ENCODE peak calls at places on chromosome 1, in six cellular contexts. V is left ventricle myocardium inferior, M is uterus, J is neural progenitor cell, R is PC-3, F is H1. K is an unnamed sample.

GRCh38 chr1:87292684-87293493 is 35.8 kb upstream of the LMO4 start:
- DNase-seq in V (no peak), M (peak; percentile 37), J (peak; percentile 89), R (peak; percentile 75), F (peak; percentile 7), K (no peak)

GRCh38 chr1:170560681-170561285 is 28.8 kb downstream of the GORAB start:
- DNase-seq in V (no peak), M (no peak), J (no peak), R (no peak), F (no peak), K (no peak)

GRCh38 chr1:64543831-64544230 is 73.9 kb downstream of the CACHD1 start:
- DNase-seq in V (peak; percentile 17), M (peak; percentile 28), J (no peak), R (no peak), F (no peak), K (no peak)

GRCh38 chr1:231694081-231694443 is 67.5 kb downstream of the DISC1 start:
- DNase-seq in V (peak; percentile 56), M (no peak), J (no peak), R (no peak), F (no peak), K (peak; percentile 13)

GRCh38 chr1:221310180-221310579 is 430.9 kb downstream of the HLX start:
- DNase-seq in V (no peak), M (no peak), J (no peak), R (no peak), F (no peak), K (no peak)

GRCh38 chr1:235650341-235651169 is 971 bp upstream of the GNG4 start:
- DNase-seq in V (no peak), M (no peak), J (peak; percentile 80), R (no peak), F (no peak), K (no peak)

GRCh38 chr1:45608475-45609156 is 15.2 kb downstream of the CCDC17 start:
- DNase-seq in V (no peak), M (no peak), J (no peak), R (no peak), F (no peak), K (no peak)

GRCh38 chr1:18528616-18529015 is 47.9 kb downstream of the KLHDC7A start:
- DNase-seq in V (no peak), M (no peak), J (no peak), R (no peak), F (no peak), K (no peak)

GRCh38 chr1:17239420-17239819 is 9.5 kb upstream of the PADI3 start:
- DNase-seq in V (no peak), M (no peak), J (peak; percentile 93), R (peak; percentile 79), F (peak; percentile 39), K (no peak)

GRCh38 chr1:51955797-51956527 is 34.5 kb downstream of the RAB3B start:
- DNase-seq in V (no peak), M (no peak), J (peak; percentile 25), R (no peak), F (no peak), K (no peak)

GRCh38 chr1:10635992-10636391 is 160.5 kb downstream of the CASZ1 start:
- DNase-seq in V (no peak), M (no peak), J (no peak), R (no peak), F (no peak), K (peak; percentile 43)

GRCh38 chr1:167043752-167044488 is 46.3 kb downstream of the GPA33 start:
- DNase-seq in V (peak; percentile 38), M (peak; percentile 54), J (no peak), R (peak; percentile 76), F (no peak), K (peak; percentile 52)

GRCh38 chr1:62689524-62689923 is 1.3 kb upstream of the DOCK7 start:
- DNase-seq in V (no peak), M (no peak), J (no peak), R (peak; percentile 83), F (no peak), K (no peak)

GRCh38 chr1:193905288-193906085 is 719.1 kb upstream of the B3GALT2 start:
- DNase-seq in V (no peak), M (no peak), J (no peak), R (peak; percentile 40), F (no peak), K (no peak)

GRCh38 chr1:167554028-167554779 is 642 bp upstream of the CREG1 start:
- DNase-seq in V (no peak), M (no peak), J (peak; percentile 39), R (no peak), F (no peak), K (no peak)

GRCh38 chr1:28855469-28855944 is 43.5 kb downstream of the OPRD1 start:
- DNase-seq in V (no peak), M (no peak), J (no peak), R (no peak), F (no peak), K (no peak)

GRCh38 chr1:14940285-14940890 is 213.2 kb upstream of the TMEM51 start:
- DNase-seq in V (no peak), M (no peak), J (no peak), R (no peak), F (no peak), K (no peak)

GRCh38 chr1:21896026-21896425 is 41.1 kb downstream of the HSPG2 start:
- DNase-seq in V (no peak), M (no peak), J (no peak), R (no peak), F (no peak), K (no peak)

GRCh38 chr1:91609571-91609970 is 108.9 kb downstream of the CDC7 start:
- DNase-seq in V (no peak), M (no peak), J (no peak), R (peak; percentile 93), F (no peak), K (no peak)

GRCh38 chr1:196178083-196178635 is 430.1 kb downstream of the KCNT2 start:
- DNase-seq in V (no peak), M (no peak), J (no peak), R (no peak), F (no peak), K (no peak)

GRCh38 chr1:3297756-3298155 is 156.7 kb upstream of the ARHGEF16 start:
- DNase-seq in V (no peak), M (no peak), J (no peak), R (no peak), F (no peak), K (no peak)

GRCh38 chr1:211828584-211829342 is 1.8 kb downstream of the LPGAT1 start:
- DNase-seq in V (no peak), M (no peak), J (no peak), R (no peak), F (no peak), K (no peak)

GRCh38 chr1:235624751-235625192 is 24.8 kb downstream of the GNG4 start:
- DNase-seq in V (no peak), M (no peak), J (no peak), R (no peak), F (no peak), K (no peak)

GRCh38 chr1:85479491-85479890 is 14.5 kb upstream of the DDAH1 start:
- DNase-seq in V (no peak), M (no peak), J (no peak), R (no peak), F (no peak), K (no peak)

GRCh38 chr1:220511183-220511582 is 16.8 kb upstream of the MARK1 start:
- DNase-seq in V (no peak), M (no peak), J (no peak), R (peak; percentile 87), F (no peak), K (no peak)

GRCh38 chr1:47569681-47570470 is 132.0 kb downstream of the FOXD2 start:
- DNase-seq in V (no peak), M (no peak), J (peak; percentile 65), R (peak; percentile 92), F (no peak), K (peak; percentile 42)

GRCh38 chr1:23556661-23557470 is 2.4 kb downstream of the ID3 start:
- DNase-seq in V (no peak), M (no peak), J (peak; percentile 25), R (no peak), F (no peak), K (no peak)

GRCh38 chr1:100100202-100100601 is 32.5 kb downstream of the SASS6 start:
- DNase-seq in V (no peak), M (no peak), J (no peak), R (no peak), F (no peak), K (no peak)

GRCh38 chr1:37655274-37655673 is 20.6 kb upstream of the RSPO1 start:
- DNase-seq in V (no peak), M (no peak), J (no peak), R (peak; percentile 17), F (no peak), K (no peak)

GRCh38 chr1:28896609-28896986 is 17.8 kb upstream of the EPB41 start:
- DNase-seq in V (no peak), M (no peak), J (no peak), R (no peak), F (no peak), K (no peak)

GRCh38 chr1:19477284-19478240 is 7.8 kb downstream of the CAPZB start:
- DNase-seq in V (no peak), M (no peak), J (no peak), R (no peak), F (no peak), K (no peak)

DNA sequence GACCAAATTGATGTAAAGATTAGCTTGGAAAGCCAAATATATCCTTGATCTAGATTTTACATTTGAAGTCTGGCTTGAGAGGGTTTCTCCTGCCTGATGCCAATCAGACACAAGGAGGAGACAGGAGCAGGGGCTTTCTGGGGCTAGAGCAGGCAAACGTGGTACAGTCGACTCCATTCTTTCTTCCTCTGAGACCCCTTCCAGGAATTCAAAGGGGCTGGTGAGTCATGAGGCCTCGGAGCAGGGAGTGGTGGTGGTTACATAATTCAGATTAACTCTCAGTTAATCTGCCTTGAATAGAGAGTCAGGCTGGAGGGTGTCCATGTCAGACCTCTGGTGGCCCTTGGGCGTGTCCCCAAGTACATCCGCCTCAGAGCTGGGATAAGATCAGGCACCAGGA is 4.8 kb downstream of the AJAP1 start:
- DNase-seq in V (no peak), M (no peak), J (peak; percentile 56), R (no peak), F (no peak), K (no peak)
- H3K9me3 ChIP-seq in V (no peaks in the 10 kb centered on the region), M (no peaks in the 10 kb centered on the region), J (no peaks in the 10 kb centered on the region), R (no peaks in the 10 kb centered on the region), F (no peaks in the 10 kb centered on the region), K (no peaks in the 10 kb centered on the region)

GRCh38 chr1:59697138-59697811 is 117.5 kb upstream of the HOOK1 start:
- DNase-seq in V (no peak), M (no peak), J (no peak), R (no peak), F (no peak), K (no peak)
- H3K4me3 ChIP-seq in V (no peak overlapping the region), M (no peak overlapping the region), J (no peak overlapping the region), R (no peak overlapping the region), F (no peak overlapping the region), K (no peak overlapping the region)

GRCh38 chr1:227666286-227666685 is 68.8 kb downstream of the JMJD4 start:
- DNase-seq in V (no peak), M (no peak), J (no peak), R (no peak), F (no peak), K (no peak)
- H3K9me3 ChIP-seq in V (peaks cover 100% of the 10 kb centered on the region), M (no peaks in the 10 kb centered on the region), J (peaks cover 31% of the 10 kb centered on the region), R (peaks cover 89% of the 10 kb centered on the region), F (peaks cover 70% of the 10 kb centered on the region), K (peaks cover 100% of the 10 kb centered on the region)

GRCh38 chr1:209880051-209880450 is 52.3 kb downstream of the UTP25 start:
- DNase-seq in V (no peak), M (no peak), J (no peak), R (no peak), F (no peak), K (no peak)
- H3K4me3 ChIP-seq in V (no peak overlapping the region), M (no peak overlapping the region), J (no peak overlapping the region), R (peak overlapping the region; percentile 36), F (no peak overlapping the region), K (no peak overlapping the region)